ENCODE peak calls at places on chromosomes 13 and 19, in eight cellular contexts. M, Q, V, N, B, Y, X and Z are unnamed samples.

GRCh38 chr19:2475018-2475701 is 767 bp upstream of the GADD45B start:
- DNase-seq in V (no peak), Y (peak), M (no peak), Q (no peak), B (no peak), X (peak), N (peak), Z (no peak)

GRCh38 chr13:113756441-113757097 is 2.5 kb upstream of the TMEM255B start:
- DNase-seq in V (no peak), M (no peak), Q (no peak), N (no peak), Y (no peak), B (no peak), X (peak), Z (no peak)

GRCh38 chr19:55189424-55189823 is 9.3 kb upstream of the SYT5 start:
- DNase-seq in M (peak), Q (peak), X (no peak), Y (peak), V (no peak), N (no peak), B (no peak), Z (peak)

GRCh38 chr13:27967203-27967735 is 1.8 kb downstream of the CDX2 start:
- DNase-seq in B (no peak), V (no peak), M (no peak), Q (no peak), Y (no peak), N (no peak), X (no peak), Z (no peak)

GRCh38 chr13:43240278-43240677 is 216.9 kb downstream of the DNAJC15 start:
- DNase-seq in X (no peak), N (no peak), Q (no peak), B (no peak), Y (no peak), M (no peak), V (no peak), Z (no peak)

GRCh38 chr13:36038785-36039415 is 92.3 kb downstream of the DCLK1 start:
- DNase-seq in V (no peak), M (no peak), X (no peak), N (no peak), Y (peak), Q (no peak), B (no peak), Z (no peak)

GRCh38 chr13:97631158-97631557 is 197.2 kb downstream of the RAP2A start:
- DNase-seq in N (no peak), X (no peak), M (no peak), Y (no peak), V (no peak), Q (no peak), B (no peak), Z (peak)

GRCh38 chr13:52003551-52003950 is 7.7 kb downstream of the ATP7B start:
- DNase-seq in X (no peak), B (no peak), Q (no peak), N (no peak), V (no peak), M (no peak), Y (no peak), Z (peak)

GRCh38 chr13:39016087-39016486 is 21.8 kb downstream of the PROSER1 start:
- DNase-seq in X (no peak), Y (no peak), N (no peak), B (no peak), Q (no peak), M (no peak), V (no peak), Z (no peak)

GRCh38 chr13:30577381-30577780 is 40.3 kb upstream of the USPL1 start:
- DNase-seq in B (peak), Q (peak), M (peak), Y (peak), N (no peak), V (no peak), X (no peak), Z (no peak)

GRCh38 chr19:54485846-54486245 is 12.8 kb upstream of the CDC42EP5 start:
- DNase-seq in Y (no peak), B (no peak), Q (no peak), V (no peak), M (no peak), X (no peak), N (no peak), Z (no peak)

GRCh38 chr13:105817011-105817410 is 718.5 kb downstream of the EFNB2 start:
- DNase-seq in Q (peak), N (no peak), B (no peak), M (no peak), X (no peak), Y (no peak), V (no peak), Z (peak)